ENCODE peak calls at places on chromosomes 16 and 17, in five cellular contexts. One of them, this sample, is unnamed.

GRCh38 chr17:75854111-75854748 is 905 bp downstream of the WBP2 start:
- DNase-seq in transverse colon: no peak
- DNase-seq in A549: peak; percentile 80
- DNase-seq in tibial nerve: no peak
- DNase-seq in prostate gland: no peak
- DNase-seq in this sample: peak; percentile 58

GRCh38 chr17:12318614-12319266 is 298.1 kb downstream of the MAP2K4 start:
- DNase-seq in transverse colon: no peak
- DNase-seq in A549: no peak
- DNase-seq in tibial nerve: no peak
- DNase-seq in prostate gland: no peak
- DNase-seq in this sample: peak; percentile 22

GRCh38 chr17:43003542-43004172 is 2.9 kb upstream of the IFI35 start:
- DNase-seq in transverse colon: no peak
- DNase-seq in A549: no peak
- DNase-seq in tibial nerve: no peak
- DNase-seq in prostate gland: no peak
- DNase-seq in this sample: no peak

GRCh38 chr16:59848314-59848713 is 1114.2 kb upstream of the GOT2 start:
- DNase-seq in transverse colon: no peak
- DNase-seq in A549: no peak
- DNase-seq in tibial nerve: no peak
- DNase-seq in prostate gland: no peak
- DNase-seq in this sample: no peak

GRCh38 chr17:35895602-35896001 is 15.4 kb upstream of the CCL5 start:
- DNase-seq in transverse colon: no peak
- DNase-seq in A549: no peak
- DNase-seq in tibial nerve: no peak
- DNase-seq in prostate gland: no peak
- DNase-seq in this sample: no peak

GRCh38 chr17:79563237-79564013 is 47.4 kb downstream of the RBFOX3 start:
- DNase-seq in transverse colon: no peak
- DNase-seq in A549: peak; percentile 60
- DNase-seq in tibial nerve: no peak
- DNase-seq in prostate gland: no peak
- DNase-seq in this sample: no peak

GRCh38 chr17:73203135-73203787 is 10.4 kb downstream of the COG1 start:
- DNase-seq in transverse colon: peak; percentile 76
- DNase-seq in A549: no peak
- DNase-seq in tibial nerve: no peak
- DNase-seq in prostate gland: peak; percentile 54
- DNase-seq in this sample: no peak

GRCh38 chr17:74394275-74394950 is 27.1 kb downstream of the GPR142 start:
- DNase-seq in transverse colon: no peak
- DNase-seq in A549: no peak
- DNase-seq in tibial nerve: no peak
- DNase-seq in prostate gland: no peak
- DNase-seq in this sample: no peak

GRCh38 chr16:88940196-88941050 is 36.6 kb downstream of the CBFA2T3 start:
- DNase-seq in transverse colon: no peak
- DNase-seq in A549: no peak
- DNase-seq in tibial nerve: no peak
- DNase-seq in prostate gland: no peak
- DNase-seq in this sample: no peak

DNA sequence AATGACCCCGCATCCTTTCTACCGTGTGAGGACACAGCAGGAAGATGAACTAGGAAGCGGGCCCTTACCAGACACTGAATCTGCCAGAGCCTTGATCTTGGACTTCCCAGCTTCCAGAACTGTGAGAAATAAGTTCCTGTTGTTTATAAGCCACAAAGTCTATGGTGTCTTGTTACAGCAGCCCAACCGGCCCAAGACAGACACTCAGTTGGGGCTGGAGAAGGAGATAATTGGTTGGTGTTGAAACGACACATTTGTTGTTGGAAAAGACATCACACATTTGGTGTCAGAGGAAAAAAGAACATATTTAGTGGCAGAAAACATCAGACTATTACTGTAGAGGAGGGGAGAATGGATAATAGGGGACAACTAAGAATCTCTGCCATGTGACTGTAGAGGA is 122.3 kb upstream of the SEC14L1 start:
- DNase-seq in transverse colon: no peak
- DNase-seq in A549: no peak
- DNase-seq in tibial nerve: no peak
- DNase-seq in prostate gland: no peak
- DNase-seq in this sample: no peak
- TF ChIP-seq POLR2A in transverse colon: no peak
- TF ChIP-seq POLR2A in A549: no peak
- TF ChIP-seq POLR2A in tibial nerve: no peak
- TF ChIP-seq POLR2A in prostate gland: no peak
- TF ChIP-seq POLR2A in this sample: no peak

GRCh38 chr16:27598921-27599565 is 49.1 kb downstream of the KATNIP start:
- DNase-seq in transverse colon: no peak
- DNase-seq in A549: no peak
- DNase-seq in tibial nerve: no peak
- DNase-seq in prostate gland: no peak
- DNase-seq in this sample: no peak

GRCh38 chr16:27595993-27596392 is 46.0 kb downstream of the KATNIP start:
- DNase-seq in transverse colon: no peak
- DNase-seq in A549: no peak
- DNase-seq in tibial nerve: no peak
- DNase-seq in prostate gland: no peak
- DNase-seq in this sample: no peak

GRCh38 chr16:27598226-27598625 is 48.3 kb downstream of the KATNIP start:
- DNase-seq in transverse colon: no peak
- DNase-seq in A549: no peak
- DNase-seq in tibial nerve: no peak
- DNase-seq in prostate gland: no peak
- DNase-seq in this sample: no peak

GRCh38 chr16:27596411-27596810 is 46.5 kb downstream of the KATNIP start:
- DNase-seq in transverse colon: no peak
- DNase-seq in A549: no peak
- DNase-seq in tibial nerve: no peak
- DNase-seq in prostate gland: no peak
- DNase-seq in this sample: no peak

GRCh38 chr16:27597361-27597760 is 47.4 kb downstream of the KATNIP start:
- DNase-seq in transverse colon: no peak
- DNase-seq in A549: no peak
- DNase-seq in tibial nerve: no peak
- DNase-seq in prostate gland: peak; percentile 10
- DNase-seq in this sample: no peak
- H3K9me3 ChIP-seq in transverse colon: no peaks in the 10 kb centered on the region
- H3K9me3 ChIP-seq in A549: no peaks in the 10 kb centered on the region
- H3K9me3 ChIP-seq in tibial nerve: no peaks in the 10 kb centered on the region
- H3K9me3 ChIP-seq in prostate gland: no peaks in the 10 kb centered on the region
- H3K9me3 ChIP-seq in this sample: no peaks in the 10 kb centered on the region

GRCh38 chr17:63446218-63446980 is at the start of gene CYB561:
- DNase-seq in transverse colon: peak; percentile 91
- DNase-seq in A549: peak; percentile 92
- DNase-seq in tibial nerve: peak; percentile 58
- DNase-seq in prostate gland: peak; percentile 87
- DNase-seq in this sample: peak; percentile 81

GRCh38 chr17:63446981-63447687 is 1.0 kb upstream of the CYB561 start:
- DNase-seq in transverse colon: peak; percentile 56
- DNase-seq in A549: no peak
- DNase-seq in tibial nerve: no peak
- DNase-seq in prostate gland: peak; percentile 58
- DNase-seq in this sample: peak; percentile 45

GRCh38 chr17:63444457-63444856 is 1.6 kb downstream of the CYB561 start:
- DNase-seq in transverse colon: no peak
- DNase-seq in A549: no peak
- DNase-seq in tibial nerve: no peak
- DNase-seq in prostate gland: no peak
- DNase-seq in this sample: no peak

GRCh38 chr17:63445065-63445464 is 1.0 kb downstream of the CYB561 start:
- DNase-seq in transverse colon: peak; percentile 21
- DNase-seq in A549: no peak
- DNase-seq in tibial nerve: no peak
- DNase-seq in prostate gland: no peak
- DNase-seq in this sample: no peak

GRCh38 chr17:63445571-63446217 is 412 bp downstream of the CYB561 start:
- DNase-seq in transverse colon: peak; percentile 62
- DNase-seq in A549: peak; percentile 92
- DNase-seq in tibial nerve: no peak
- DNase-seq in prostate gland: peak; percentile 46
- DNase-seq in this sample: no peak
- H3K4me3 ChIP-seq in transverse colon: peak overlapping the region; percentile 70
- H3K4me3 ChIP-seq in A549: peak overlapping the region; percentile 69
- H3K4me3 ChIP-seq in tibial nerve: peak overlapping the region; percentile 92
- H3K4me3 ChIP-seq in prostate gland: peak overlapping the region; percentile 78
- H3K4me3 ChIP-seq in this sample: peak overlapping the region; percentile 71

DNA sequence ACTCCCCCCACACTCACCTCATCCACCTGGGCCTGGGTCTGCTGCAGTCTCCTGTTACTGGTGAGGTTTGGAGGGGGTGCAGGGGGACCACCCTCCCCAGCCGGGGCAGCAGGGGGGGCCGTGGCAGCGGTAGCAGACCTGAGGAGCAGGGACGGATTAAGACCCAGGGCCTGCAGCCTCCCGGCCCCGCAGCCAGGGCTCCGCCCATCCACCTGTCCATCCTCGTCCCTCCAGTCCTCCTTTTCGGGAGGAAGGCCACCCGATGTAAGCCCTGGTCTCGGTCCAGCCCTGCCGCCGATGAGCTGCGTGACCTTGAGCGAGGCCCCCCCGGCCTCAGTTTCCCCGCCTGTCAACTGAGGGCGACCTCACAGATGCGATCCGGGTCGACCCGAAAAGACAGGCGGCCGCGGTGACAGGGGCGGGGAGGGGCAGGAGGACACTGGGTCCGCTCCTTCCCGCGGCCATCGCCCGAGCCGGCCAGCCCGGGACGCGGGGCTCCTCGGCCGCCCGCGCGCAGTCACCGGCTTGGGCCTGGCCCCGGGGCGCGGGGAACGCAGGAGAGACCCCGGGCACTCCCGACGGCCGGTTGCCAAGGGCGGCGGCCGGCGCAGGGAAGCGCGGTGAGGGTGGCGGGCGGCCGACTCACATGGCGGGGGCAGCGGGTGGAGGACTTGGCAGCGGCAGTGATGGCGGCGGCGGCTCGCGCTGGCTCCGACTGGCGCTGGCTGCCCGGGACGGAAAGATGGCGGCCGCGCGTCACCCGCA is at the start of gene VAMP2:
- DNase-seq in transverse colon: peak; percentile 85
- DNase-seq in A549: peak; percentile 56
- DNase-seq in tibial nerve: peak; percentile 72
- DNase-seq in prostate gland: peak; percentile 69
- DNase-seq in this sample: peak; percentile 78
- TF ChIP-seq POLR2A in transverse colon: peak; percentile 55
- TF ChIP-seq POLR2A in A549: peak; percentile 89
- TF ChIP-seq POLR2A in tibial nerve: peak; percentile 96
- TF ChIP-seq POLR2A in prostate gland: peak; percentile 88
- TF ChIP-seq POLR2A in this sample: no peak

This sample was measured in testis.